ENCODE peak calls at places on chromosomes 12 and 14, in four cellular contexts. N, Q, O and P are unnamed samples.

GRCh38 chr12:21656931-21657335 is 709 bp downstream of the LDHB start:
- DNase-seq in O (peak), N (peak), Q (peak), P (peak)

GRCh38 chr12:123149828-123150272 is 1.0 kb downstream of the PITPNM2 start:
- DNase-seq in N (no peak), Q (no peak), O (no peak), P (peak)

GRCh38 chr14:69405762-69406161 is 7.3 kb downstream of the SLC39A9 start:
- DNase-seq in O (no peak), Q (no peak), N (no peak), P (no peak)

GRCh38 chr12:106112094-106112822 is 26.5 kb downstream of the NUAK1 start:
- DNase-seq in N (peak), O (no peak), Q (no peak), P (no peak)

GRCh38 chr12:26938660-26939185 is 453 bp downstream of the FGFR1OP2 start:
- DNase-seq in Q (no peak), O (no peak), N (no peak), P (no peak)

GRCh38 chr14:100307215-100308111 is 1.2 kb upstream of the SLC25A29 start:
- DNase-seq in Q (peak), N (no peak), O (no peak), P (no peak)

GRCh38 chr12:30457621-30458289 is 237.9 kb downstream of the IPO8 start:
- DNase-seq in N (peak), Q (peak), O (peak), P (peak)

GRCh38 chr12:96882862-96883261 is 24.2 kb upstream of the NEDD1 start:
- DNase-seq in N (peak), Q (no peak), O (peak), P (peak)

GRCh38 chr14:22962061-22962676 is 5.3 kb upstream of the HAUS4 start:
- DNase-seq in O (no peak), N (no peak), Q (no peak), P (no peak)

GRCh38 chr12:118274066-118274465 is 98.6 kb downstream of the TAOK3 start:
- DNase-seq in N (no peak), Q (no peak), O (no peak), P (no peak)

GRCh38 chr12:107501681-107502080 is 183.9 kb upstream of the PWP1 start:
- DNase-seq in N (no peak), O (no peak), Q (no peak), P (no peak)

GRCh38 chr14:67749341-67750110 is 47.8 kb downstream of the RDH12 start:
- DNase-seq in Q (no peak), O (peak), N (peak), P (no peak)

GRCh38 chr14:33568935-33569579 is 381.8 kb downstream of the EGLN3 start:
- DNase-seq in O (peak), N (peak), Q (no peak), P (no peak)

GRCh38 chr12:91226951-91227350 is 44.3 kb upstream of the DCN start:
- DNase-seq in N (no peak), O (no peak), Q (no peak), P (no peak)

GRCh38 chr14:100049220-100049619 is 16.0 kb upstream of the EVL start:
- DNase-seq in O (peak), Q (no peak), N (peak), P (peak)

GRCh38 chr14:86057018-86057667 is 527.2 kb downstream of the FLRT2 start:
- DNase-seq in O (peak), Q (no peak), N (peak), P (peak)

GRCh38 chr12:114668905-114669304 is 15.1 kb downstream of the TBX3 start:
- DNase-seq in N (no peak), Q (peak), O (no peak), P (no peak)

DNA sequence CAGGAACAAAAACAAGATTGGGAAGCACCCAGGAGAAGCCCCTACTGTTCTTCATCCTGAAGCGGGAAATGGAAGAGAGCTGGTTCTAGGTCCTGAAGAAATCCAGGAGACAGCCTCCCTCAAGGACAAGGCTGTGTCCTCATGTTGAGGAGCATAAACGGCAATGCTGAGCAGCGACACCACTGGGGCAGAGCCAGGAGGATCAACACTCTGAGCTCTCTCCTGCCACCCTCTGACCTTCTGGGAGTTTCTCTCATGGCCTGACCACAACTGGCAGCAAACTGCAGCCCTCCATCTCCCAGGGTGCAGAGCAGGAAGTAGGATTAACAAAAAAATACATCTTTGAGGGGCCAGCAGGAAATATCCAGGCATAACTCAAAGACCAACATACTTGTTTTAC is 1292.2 kb upstream of the TMEM132C start:
- DNase-seq in O (no peak), Q (no peak), N (no peak), P (no peak)
- TF ChIP-seq CTCF in O (no peak), Q (no peak), N (no peak), P (no peak)

GRCh38 chr12:1840981-1841425 is 20.6 kb downstream of the LRTM2 start:
- DNase-seq in Q (no peak), N (no peak), O (no peak), P (no peak)
- H3K4me3 ChIP-seq in Q (no peak), N (no peak), O (no peak), P (no peak)

DNA sequence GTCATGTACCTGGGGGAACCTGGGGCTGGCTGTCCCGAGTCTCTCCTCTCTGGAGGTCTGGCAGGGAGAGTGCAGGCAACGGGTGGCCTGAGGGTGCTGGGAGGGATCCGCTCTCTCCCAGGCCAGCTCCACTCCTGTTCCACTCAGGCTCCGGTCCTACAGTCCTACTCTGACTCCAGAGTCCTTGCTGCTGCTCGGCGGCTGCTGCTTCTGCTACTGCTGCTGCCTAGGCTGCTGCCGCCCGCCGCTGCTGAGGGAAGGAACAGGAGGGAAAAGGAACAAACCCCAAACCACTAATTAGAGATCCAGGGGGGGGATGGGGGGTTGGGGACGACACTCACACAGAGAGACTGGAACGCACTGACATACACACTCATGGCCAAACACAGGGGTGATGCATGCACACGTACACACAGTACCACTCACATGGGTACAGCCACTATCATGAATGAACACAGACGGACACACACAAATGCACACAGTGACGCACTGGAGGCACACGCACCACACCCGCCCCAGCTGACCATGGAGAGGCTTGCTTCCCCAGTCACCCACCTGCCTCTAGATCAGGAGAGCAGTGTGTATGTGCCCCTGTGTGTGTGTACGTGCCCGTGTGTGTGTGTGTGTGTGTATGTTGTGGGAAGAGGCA is at the start of gene SP7:
- DNase-seq in N (no peak), Q (no peak), O (no peak), P (peak)
- TF ChIP-seq CTCF in N (no peak), Q (no peak), O (no peak), P (no peak)

GRCh38 chr12:62260733-62261683 is 804 bp downstream of the USP15 start:
- DNase-seq in N (peak), Q (peak), O (peak), P (peak)

GRCh38 chr12:62259311-62259992 is 752 bp upstream of the USP15 start:
- DNase-seq in O (no peak), Q (no peak), N (no peak), P (no peak)

GRCh38 chr12:62263956-62264355 is 3.8 kb downstream of the USP15 start:
- DNase-seq in N (no peak), Q (no peak), O (no peak), P (no peak)

GRCh38 chr12:62259993-62260732 is at the start of gene USP15:
- DNase-seq in O (peak), Q (peak), N (peak), P (peak)

GRCh38 chr12:62261876-62262275 is 1.7 kb downstream of the USP15 start:
- DNase-seq in N (no peak), Q (no peak), O (no peak), P (no peak)
- H3K4me3 ChIP-seq in N (peak), Q (no peak), O (peak), P (peak)